ENCODE peak calls at places on chromosomes 11 and 22, in seven cellular contexts. R, T, P, M, V, L and X are unnamed samples.

GRCh38 chr11:43825217-43825816 is 55.3 kb upstream of the ALKBH3 start:
- DNase-seq in T (peak; percentile 27), L (peak; percentile 59), V (peak; percentile 18), M (no peak), P (peak; percentile 10), R (no peak), X (no peak)

GRCh38 chr11:105111145-105111944 is 28.2 kb downstream of the CARD18 start:
- DNase-seq in P (no peak), R (no peak), T (no peak), L (no peak), V (no peak), M (no peak), X (no peak)

GRCh38 chr11:5624489-5625278 is at the start of gene TRIM34:
- DNase-seq in T (peak; percentile 74), V (peak; percentile 29), M (peak; percentile 41), R (peak; percentile 66), P (peak; percentile 95), L (peak; percentile 70), X (peak; percentile 35)

GRCh38 chr11:21761000-21761399 is 431.9 kb upstream of the ANO5 start:
- DNase-seq in V (no peak), T (no peak), P (no peak), R (no peak), L (no peak), M (no peak), X (no peak)

GRCh38 chr22:21641417-21641794 is 696 bp upstream of the SDF2L1 start:
- DNase-seq in T (no peak), R (peak; percentile 42), P (peak; percentile 64), V (no peak), M (peak; percentile 70), L (peak; percentile 44), X (no peak)

GRCh38 chr11:34680918-34681554 is 60.1 kb downstream of the EHF start:
- DNase-seq in M (no peak), P (peak; percentile 71), R (peak; percentile 45), V (no peak), L (peak; percentile 97), T (peak; percentile 59), X (peak; percentile 13)

GRCh38 chr11:38835986-38836385 is 2237.9 kb upstream of the RAG2 start:
- DNase-seq in L (no peak), T (no peak), P (no peak), R (no peak), M (no peak), V (no peak), X (no peak)

GRCh38 chr11:925158-925495 is 543 bp upstream of the AP2A2 start:
- DNase-seq in T (no peak), V (no peak), M (no peak), R (no peak), L (no peak), P (no peak), X (no peak)

GRCh38 chr11:2677127-2677526 is 22.7 kb downstream of the KCNQ1OT1 start:
- DNase-seq in L (no peak), M (no peak), V (no peak), P (no peak), R (no peak), T (no peak), X (no peak)

GRCh38 chr22:42863349-42863911 is 6.4 kb upstream of the ARFGAP3 start:
- DNase-seq in L (peak; percentile 72), V (peak; percentile 97), R (peak; percentile 98), M (no peak), P (no peak), T (peak; percentile 84), X (peak; percentile 53)

GRCh38 chr11:114026355-114026754 is 33.2 kb upstream of the ZBTB16 start:
- DNase-seq in T (no peak), P (no peak), V (no peak), L (peak; percentile 21), M (no peak), R (peak; percentile 6), X (no peak)

GRCh38 chr11:131723088-131723487 is 352.7 kb downstream of the NTM start:
- DNase-seq in V (no peak), L (no peak), R (no peak), T (no peak), M (no peak), P (no peak), X (no peak)

GRCh38 chr22:44409691-44410316 is 88.2 kb downstream of the RTL6 start:
- DNase-seq in M (peak; percentile 12), P (no peak), R (no peak), V (no peak), T (no peak), L (no peak), X (no peak)

GRCh38 chr11:107857550-107858216 is 904 bp downstream of the SLC35F2 start:
- DNase-seq in P (no peak), V (no peak), T (peak; percentile 7), L (no peak), M (no peak), R (peak; percentile 29), X (no peak)

GRCh38 chr11:8038811-8039529 is 42.0 kb upstream of the TUB start:
- DNase-seq in T (no peak), V (no peak), R (no peak), M (no peak), L (no peak), P (no peak), X (no peak)

GRCh38 chr11:86047275-86047991 is 21.5 kb downstream of the PICALM start:
- DNase-seq in T (no peak), V (no peak), M (no peak), L (peak; percentile 47), R (peak; percentile 63), P (no peak), X (peak; percentile 50)

GRCh38 chr11:64566042-64566914 is 24.7 kb upstream of the SLC22A12 start:
- DNase-seq in R (peak; percentile 80), L (peak; percentile 85), T (peak; percentile 72), V (peak; percentile 51), M (peak; percentile 52), P (peak; percentile 93), X (peak; percentile 39)

GRCh38 chr11:70049045-70049444 is 29.1 kb upstream of the ANO1 start:
- DNase-seq in R (no peak), M (no peak), P (no peak), L (no peak), V (no peak), T (no peak), X (no peak)

GRCh38 chr11:17402486-17402885 is 14.0 kb upstream of the KCNJ11 start:
- DNase-seq in T (no peak), M (no peak), L (no peak), R (no peak), V (no peak), P (no peak), X (no peak)

GRCh38 chr11:18013790-18014507 is 1.1 kb upstream of the SERGEF start:
- DNase-seq in M (peak; percentile 35), P (no peak), V (no peak), R (no peak), T (no peak), L (no peak), X (no peak)

GRCh38 chr11:117096973-117097566 is 1.2 kb downstream of the SIK3 start:
- DNase-seq in M (no peak), L (no peak), P (no peak), T (no peak), R (no peak), V (no peak), X (no peak)

GRCh38 chr11:73271936-73272679 is at the start of gene P2RY6:
- DNase-seq in T (no peak), P (peak; percentile 97), V (no peak), L (peak; percentile 97), R (peak; percentile 59), M (no peak), X (no peak)

GRCh38 chr11:11569936-11570491 is 51.8 kb downstream of the GALNT18 start:
- DNase-seq in P (no peak), L (peak; percentile 13), R (no peak), V (no peak), T (no peak), M (peak; percentile 57), X (no peak)

GRCh38 chr11:28383471-28383870 is 275.3 kb downstream of the METTL15 start:
- DNase-seq in V (peak; percentile 31), L (no peak), R (peak; percentile 73), T (peak; percentile 2), M (no peak), P (no peak), X (peak; percentile 47)

GRCh38 chr11:133953571-133953970 is 3.2 kb downstream of the IGSF9B start:
- DNase-seq in M (no peak), R (no peak), T (no peak), V (no peak), L (no peak), P (no peak), X (no peak)

GRCh38 chr11:133948711-133949110 is 8.1 kb downstream of the IGSF9B start:
- DNase-seq in T (no peak), M (no peak), L (no peak), R (no peak), P (no peak), V (no peak), X (no peak)

GRCh38 chr11:133952199-133953190 is 4.3 kb downstream of the IGSF9B start:
- DNase-seq in R (no peak), M (no peak), L (no peak), P (no peak), V (no peak), T (no peak), X (no peak)

GRCh38 chr11:133951484-133952198 is 5.1 kb downstream of the IGSF9B start:
- DNase-seq in L (peak; percentile 25), T (peak; percentile 12), M (no peak), V (no peak), P (no peak), R (peak; percentile 63), X (no peak)

GRCh38 chr11:133950874-133951483 is 5.8 kb downstream of the IGSF9B start:
- DNase-seq in R (no peak), M (no peak), V (no peak), T (no peak), P (no peak), L (no peak), X (no peak)
- H3K4me3 ChIP-seq in R (no peak overlapping the region), M (no peak overlapping the region), V (peak overlapping the region; percentile 22), T (no peak overlapping the region), P (no peak overlapping the region), L (no peak overlapping the region), X (no peak overlapping the region)

DNA sequence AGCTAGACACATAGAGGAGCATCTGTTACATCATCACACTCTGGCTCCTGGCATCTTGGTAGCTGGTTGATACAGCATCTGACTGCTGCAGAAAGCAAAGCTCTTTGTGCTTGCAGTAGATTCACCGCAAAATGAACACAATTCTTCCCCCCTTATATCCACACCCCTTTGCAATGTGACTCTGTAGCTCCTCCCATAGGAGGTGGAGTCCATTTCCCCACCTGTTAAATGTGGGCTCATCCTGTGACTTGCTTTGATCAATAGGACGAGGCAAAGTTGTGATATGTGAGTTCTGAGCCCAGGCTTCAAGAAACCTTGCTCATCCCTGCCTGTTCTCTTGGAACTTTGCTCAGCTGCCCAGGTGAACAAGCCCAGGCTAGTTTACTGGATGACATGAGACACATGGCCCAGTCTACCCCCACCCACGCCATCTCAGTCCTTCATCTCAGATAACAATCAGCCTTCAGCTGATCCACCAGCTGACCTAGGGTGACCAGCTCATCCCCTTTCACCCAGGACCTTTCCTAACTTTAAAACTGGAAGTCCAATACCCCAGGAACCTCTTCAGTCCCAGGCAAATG is 272.2 kb downstream of the TENM4 start:
- DNase-seq in V (no peak), M (no peak), T (no peak), L (no peak), P (no peak), R (no peak), X (no peak)
- TF ChIP-seq CTCF in V (no peak), M (no peak), T (no peak), L (no peak), P (no peak), R (no peak), X (no peak)

GRCh38 chr22:36022697-36023096 is 5.9 kb downstream of the RBFOX2 start:
- DNase-seq in L (no peak), M (no peak), R (no peak), T (no peak), P (no peak), V (no peak), X (no peak)
- H3K4me3 ChIP-seq in L (no peak overlapping the region), M (no peak overlapping the region), R (peak overlapping the region; percentile 3), T (no peak overlapping the region), P (no peak overlapping the region), V (no peak overlapping the region), X (no peak overlapping the region)

GRCh38 chr11:20387262-20388095 is at the start of gene PRMT3:
- DNase-seq in V (peak; percentile 81), L (peak; percentile 95), R (peak; percentile 93), M (peak; percentile 99), T (peak; percentile 91), P (peak; percentile 92), X (peak; percentile 74)
- TF ChIP-seq CTCF in V (no peak), L (peak; percentile 93), R (no peak), M (no peak), T (no peak), P (peak; percentile 95), X (no peak)